ENCODE peak calls at places on chromosomes 12 and 14, in four cellular contexts. X is stomach, I is substantia nigra, Z is left ventricle myocardium inferior. C is an unnamed sample.

GRCh38 chr14:90698379-90698869 is 117.8 kb downstream of the TTC7B start:
- DNase-seq in X (no peak), I (no peak), Z (peak), C (no peak)

GRCh38 chr14:25116607-25117006 is 66.7 kb upstream of the STXBP6 start:
- DNase-seq in X (no peak), I (no peak), Z (no peak), C (no peak)

GRCh38 chr14:71856199-71856919 is 75.9 kb upstream of the RGS6 start:
- DNase-seq in X (no peak), I (no peak), Z (no peak), C (no peak)

GRCh38 chr12:74598819-74599218 is 61.2 kb downstream of the ATXN7L3B start:
- DNase-seq in X (no peak), I (no peak), Z (no peak), C (no peak)

GRCh38 chr12:100184549-100184948 is 16.1 kb upstream of the ACTR6 start:
- DNase-seq in X (no peak), I (no peak), Z (no peak), C (no peak)

GRCh38 chr12:25276199-25276937 is 25.6 kb upstream of the KRAS start:
- DNase-seq in X (peak), I (no peak), Z (no peak), C (peak)

GRCh38 chr14:93303659-93304058 is 29.2 kb downstream of the BTBD7 start:
- DNase-seq in X (no peak), I (no peak), Z (peak), C (no peak)

GRCh38 chr12:99029502-99030271 is 384.6 kb downstream of the APAF1 start:
- DNase-seq in X (no peak), I (no peak), Z (no peak), C (no peak)

GRCh38 chr12:56161677-56162351 is 3.7 kb downstream of the MYL6 start:
- DNase-seq in X (no peak), I (no peak), Z (no peak), C (no peak)

GRCh38 chr12:1533602-1534304 is 60.6 kb downstream of the FBXL14 start:
- DNase-seq in X (no peak), I (no peak), Z (no peak), C (no peak)

GRCh38 chr12:63133981-63134380 is 17.0 kb downstream of the AVPR1A start:
- DNase-seq in X (no peak), I (no peak), Z (no peak), C (no peak)

GRCh38 chr14:60160422-60160821 is 4.8 kb downstream of the DHRS7 start:
- DNase-seq in X (no peak), I (no peak), Z (no peak), C (no peak)

GRCh38 chr14:37034410-37035285 is 137.8 kb downstream of the SLC25A21 start:
- DNase-seq in X (no peak), I (no peak), Z (no peak), C (no peak)

GRCh38 chr12:106583578-106584103 is 837 bp downstream of the RFX4 start:
- DNase-seq in X (no peak), I (no peak), Z (no peak), C (no peak)

GRCh38 chr14:65847065-65847847 is 434.7 kb downstream of the FUT8 start:
- DNase-seq in X (no peak), I (no peak), Z (no peak), C (no peak)

GRCh38 chr14:100486025-100486828 is 101.0 kb downstream of the BEGAIN start:
- DNase-seq in X (peak), I (no peak), Z (peak), C (no peak)

GRCh38 chr14:86055512-86055911 is 525.6 kb downstream of the FLRT2 start:
- DNase-seq in X (no peak), I (no peak), Z (no peak), C (no peak)

GRCh38 chr12:25458047-25458552 is 95.0 kb downstream of the LMNTD1 start:
- DNase-seq in X (no peak), I (no peak), Z (no peak), C (peak)

GRCh38 chr12:100295764-100296555 is 29.0 kb downstream of the SCYL2 start:
- DNase-seq in X (no peak), I (no peak), Z (no peak), C (no peak)

GRCh38 chr14:95264271-95264973 is 55.3 kb downstream of the CLMN start:
- DNase-seq in X (no peak), I (no peak), Z (no peak), C (no peak)

GRCh38 chr14:95262511-95262891 is 57.2 kb downstream of the CLMN start:
- DNase-seq in X (no peak), I (no peak), Z (no peak), C (no peak)

GRCh38 chr14:95263527-95264231 is 56.0 kb downstream of the CLMN start:
- DNase-seq in X (no peak), I (no peak), Z (no peak), C (no peak)

GRCh38 chr14:95260537-95261440 is 58.9 kb downstream of the CLMN start:
- DNase-seq in X (no peak), I (no peak), Z (peak), C (peak)

DNA sequence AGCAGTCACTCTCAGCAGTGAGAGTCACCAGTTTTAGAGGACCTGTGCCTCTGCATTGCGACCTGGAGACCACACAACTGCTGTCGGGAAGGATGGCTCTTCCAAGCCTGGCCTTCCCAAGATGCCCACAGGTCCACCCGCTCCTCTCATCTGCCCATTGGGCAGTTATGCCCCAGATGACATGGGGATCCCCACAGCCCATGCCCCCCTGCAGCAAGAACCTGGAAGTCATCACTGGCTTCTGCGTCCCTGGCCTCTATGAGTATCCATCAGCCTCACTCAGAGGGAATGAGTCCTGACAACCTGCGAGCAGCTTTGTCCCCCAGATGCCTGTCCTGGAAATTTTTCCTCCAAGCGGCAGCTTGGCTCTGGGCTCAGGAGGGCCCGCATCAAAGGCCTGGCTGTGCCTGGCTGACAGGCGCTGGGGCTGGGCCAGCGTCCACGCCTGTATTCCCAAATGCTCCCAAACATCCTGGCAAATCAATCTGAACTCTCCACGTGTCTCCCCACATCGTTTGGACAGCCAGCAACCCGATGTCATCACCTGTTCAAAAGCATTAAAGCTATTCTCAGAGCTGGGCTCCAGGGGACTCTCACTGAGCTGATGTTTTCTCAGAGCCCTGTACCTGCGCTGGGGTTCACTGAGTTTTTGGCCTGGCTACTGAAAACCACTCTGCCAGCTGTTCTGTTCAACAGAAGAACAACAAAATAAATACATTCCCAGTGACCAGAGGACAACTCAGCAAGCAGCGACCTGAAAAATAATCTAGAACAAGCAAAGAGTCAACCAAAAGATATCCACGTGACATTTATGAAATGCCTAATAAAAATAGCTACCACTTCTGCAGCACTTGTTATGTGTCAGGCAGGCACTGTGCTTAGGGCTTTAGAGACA is 57.8 kb downstream of the CLMN start:
- DNase-seq in X (no peak), I (no peak), Z (peak), C (no peak)
- H3K27ac ChIP-seq in X (peak), I (peak), Z (peak), C (peak)

DNA sequence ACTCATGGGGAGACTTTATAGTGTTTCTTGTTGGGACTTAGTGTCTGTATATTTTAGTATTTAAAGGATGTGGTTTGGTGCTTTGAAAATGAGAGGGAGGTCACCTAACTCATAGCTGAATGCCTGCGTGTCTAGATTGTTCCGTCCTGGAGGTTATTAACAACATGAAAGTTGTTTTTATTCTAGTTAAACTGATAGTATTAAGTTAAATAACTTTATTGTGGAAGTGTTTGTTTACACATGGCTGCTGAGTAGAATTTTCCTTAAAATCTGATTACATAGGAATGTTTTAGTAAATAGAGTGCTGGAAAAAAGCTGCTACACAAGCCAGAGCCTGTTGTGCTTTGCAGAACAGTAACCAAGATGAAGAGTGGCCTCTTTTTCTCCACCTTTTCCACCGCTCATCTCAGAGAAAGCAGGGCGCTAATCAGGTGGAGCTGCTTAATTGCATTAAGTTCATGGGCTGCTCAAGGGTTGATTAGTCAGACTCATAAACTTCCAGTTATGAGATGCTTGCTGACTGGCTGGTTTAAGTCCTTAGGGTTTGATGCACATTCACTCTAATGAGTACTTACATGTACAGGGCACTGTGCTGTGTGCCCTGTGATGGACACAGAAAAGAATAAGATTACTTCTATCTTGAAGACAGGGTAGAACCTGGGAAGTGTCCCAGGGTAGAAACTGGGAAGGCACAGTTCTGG is 62.7 kb downstream of the FBXO34 start:
- DNase-seq in X (no peak), I (no peak), Z (no peak), C (no peak)
- H3K27ac ChIP-seq in X (no peak), I (no peak), Z (no peak), C (peak)

GRCh38 chr14:21017528-21018245 is 7.2 kb downstream of the NDRG2 start:
- DNase-seq in X (no peak), I (no peak), Z (no peak), C (no peak)
- H3K27ac ChIP-seq in X (no peak), I (no peak), Z (peak), C (no peak)

DNA sequence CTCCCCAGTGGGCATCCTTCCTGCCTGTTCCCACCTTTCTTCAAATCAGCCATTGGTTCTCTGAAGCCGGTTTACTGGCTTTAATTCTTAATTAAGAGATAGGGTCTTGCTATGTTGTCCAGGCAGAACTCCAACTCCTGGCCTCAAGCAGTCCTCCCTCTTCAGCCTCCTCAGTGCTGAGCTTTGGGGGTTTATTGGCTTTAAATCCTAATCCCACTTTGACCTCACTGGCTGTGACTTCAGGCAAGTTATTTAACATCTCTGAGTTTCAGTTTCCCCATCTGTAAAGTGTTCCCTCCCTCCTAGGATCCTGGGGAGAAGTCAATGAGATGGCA is 2.1 kb upstream of the TRMT61A start:
- DNase-seq in X (no peak), I (no peak), Z (no peak), C (no peak)
- H3K27ac ChIP-seq in X (peak), I (peak), Z (peak), C (no peak)

GRCh38 chr12:6393109-6393508 is 9.1 kb downstream of the LTBR start:
- DNase-seq in X (no peak), I (no peak), Z (no peak), C (no peak)
- H3K27ac ChIP-seq in X (no peak), I (no peak), Z (peak), C (peak)